ENCODE peak calls at places on chromosomes 3 and 15, in ten cellular contexts. T, X, Y, M, B, E, Z, W, L and C are unnamed samples. For H3K4me1, the result is how much of the 10 kb centered on the place peaks cover.

GRCh38 chr3:107268461-107268860 is 108.8 kb upstream of the CCDC54 start:
- DNase-seq in B (no peak), M (no peak), T (no peak), Y (no peak), W (no peak), Z (no peak), X (no peak), L (no peak), E (no peak), C (no peak)

GRCh38 chr3:62159693-62160092 is 213.7 kb downstream of the FEZF2 start:
- DNase-seq in X (no peak), M (peak), Z (peak), T (no peak), W (no peak), Y (no peak), L (peak), B (no peak), E (peak), C (no peak)

GRCh38 chr3:177590826-177591225 is 393.5 kb upstream of the TBL1XR1 start:
- DNase-seq in M (no peak), B (no peak), T (no peak), X (no peak), E (no peak), Z (no peak), Y (no peak), W (no peak), L (peak), C (no peak)

GRCh38 chr3:183210862-183211341 is 42.2 kb upstream of the B3GNT5 start:
- DNase-seq in M (no peak), Y (no peak), E (no peak), X (peak), L (no peak), Z (no peak), W (no peak), B (no peak), T (peak), C (no peak)

GRCh38 chr15:32871887-32872286 is 154.1 kb downstream of the GREM1 start:
- DNase-seq in Y (no peak), T (no peak), E (no peak), L (peak), W (no peak), M (no peak), B (no peak), Z (no peak), X (no peak), C (no peak)

GRCh38 chr3:166263460-166263859 is 426.2 kb upstream of the BCHE start:
- DNase-seq in T (no peak), X (no peak), W (no peak), Y (no peak), Z (no peak), L (no peak), M (no peak), E (no peak), B (no peak), C (no peak)

GRCh38 chr3:99984668-99985067 is 129.6 kb downstream of the FILIP1L start:
- DNase-seq in M (no peak), W (no peak), B (no peak), E (no peak), T (no peak), X (no peak), Z (no peak), Y (no peak), L (no peak), C (no peak)

GRCh38 chr3:106326941-106327765 is 458.3 kb upstream of the CBLB start:
- DNase-seq in Y (no peak), Z (no peak), M (no peak), T (no peak), B (peak), E (no peak), X (no peak), W (no peak), L (peak), C (no peak)

GRCh38 chr3:23495507-23495906 is 292.4 kb downstream of the UBE2E2 start:
- DNase-seq in L (peak), X (no peak), B (no peak), W (no peak), Z (no peak), T (no peak), E (no peak), Y (no peak), M (no peak), C (no peak)

GRCh38 chr3:39267631-39268553 is 11.9 kb downstream of the CX3CR1 start:
- DNase-seq in X (no peak), M (no peak), Z (no peak), L (no peak), B (no peak), E (no peak), W (no peak), T (no peak), Y (no peak), C (no peak)

GRCh38 chr15:80309769-80310384 is 57.9 kb upstream of the CTXND1 start:
- DNase-seq in T (no peak), Y (peak), B (peak), W (no peak), E (no peak), M (no peak), X (no peak), L (peak), Z (no peak), C (no peak)

GRCh38 chr3:113276581-113277080 is 65.3 kb downstream of the BOC start:
- DNase-seq in W (no peak), B (no peak), X (no peak), E (no peak), Y (no peak), L (no peak), T (no peak), Z (no peak), M (no peak), C (no peak)

GRCh38 chr15:41417418-41417811 is 520 bp downstream of the RTF1 start:
- DNase-seq in Y (peak), M (peak), B (peak), T (no peak), E (no peak), W (no peak), X (no peak), Z (peak), L (peak), C (peak)

GRCh38 chr3:16807441-16807840 is 77.3 kb upstream of the PLCL2 start:
- DNase-seq in W (no peak), M (no peak), E (no peak), Z (no peak), T (no peak), B (no peak), X (no peak), L (peak), Y (no peak), C (no peak)

GRCh38 chr15:97078556-97078955 is 748.1 kb downstream of the NR2F2 start:
- DNase-seq in T (no peak), E (no peak), Y (no peak), L (no peak), X (no peak), W (no peak), Z (no peak), B (no peak), M (no peak), C (no peak)

GRCh38 chr3:187763850-187764648 is 18.8 kb upstream of the BCL6 start:
- DNase-seq in Y (no peak), X (no peak), L (no peak), W (no peak), E (peak), T (no peak), M (no peak), B (no peak), Z (no peak), C (no peak)

GRCh38 chr3:72891053-72891855 is 3.4 kb downstream of the GXYLT2 start:
- DNase-seq in T (no peak), L (peak), E (peak), B (peak), W (no peak), Y (no peak), Z (peak), X (no peak), M (peak), C (no peak)

GRCh38 chr3:72888546-72889309 is 882 bp downstream of the GXYLT2 start:
- DNase-seq in M (no peak), Y (peak), Z (no peak), B (peak), E (no peak), L (peak), W (no peak), X (no peak), T (no peak), C (no peak)

GRCh38 chr3:72889310-72890165 is 1.7 kb downstream of the GXYLT2 start:
- DNase-seq in X (no peak), L (no peak), E (no peak), M (no peak), T (no peak), Y (no peak), Z (no peak), B (no peak), W (no peak), C (no peak)

GRCh38 chr3:72892081-72892763 is 4.4 kb downstream of the GXYLT2 start:
- DNase-seq in W (no peak), X (no peak), T (no peak), E (no peak), L (peak), M (no peak), B (no peak), Z (peak), Y (no peak), C (no peak)

GRCh38 chr3:72890166-72890925 is 2.5 kb downstream of the GXYLT2 start:
- DNase-seq in E (no peak), M (no peak), L (peak), T (no peak), Y (no peak), Z (no peak), W (no peak), B (no peak), X (no peak), C (no peak)
- H3K27ac ChIP-seq in E (peak), M (peak), L (peak), T (no peak), Y (peak), Z (peak), W (no peak), B (no peak), X (peak), C (peak)

GRCh38 chr3:32109256-32109655 is 2.8 kb downstream of the GPD1L start:
- DNase-seq in L (peak), T (no peak), X (peak), Z (peak), E (peak), Y (no peak), B (no peak), M (peak), W (no peak), C (no peak)
- H3K4me1 ChIP-seq in L (under half), T (under half), X (under half), Z (under half), E (under half), Y (under half), B (under half), M (half or more), W (under half), C (under half)

GRCh38 chr3:134371542-134372324 is 2.5 kb downstream of the AMOTL2 start:
- DNase-seq in X (no peak), E (no peak), Z (peak), W (no peak), T (peak), L (peak), M (no peak), B (no peak), Y (no peak), C (no peak)
- H3K4me3 ChIP-seq in X (peak), E (peak), Z (peak), W (no peak), T (peak), L (peak), M (peak), B (peak), Y (peak), C (peak)

DNA sequence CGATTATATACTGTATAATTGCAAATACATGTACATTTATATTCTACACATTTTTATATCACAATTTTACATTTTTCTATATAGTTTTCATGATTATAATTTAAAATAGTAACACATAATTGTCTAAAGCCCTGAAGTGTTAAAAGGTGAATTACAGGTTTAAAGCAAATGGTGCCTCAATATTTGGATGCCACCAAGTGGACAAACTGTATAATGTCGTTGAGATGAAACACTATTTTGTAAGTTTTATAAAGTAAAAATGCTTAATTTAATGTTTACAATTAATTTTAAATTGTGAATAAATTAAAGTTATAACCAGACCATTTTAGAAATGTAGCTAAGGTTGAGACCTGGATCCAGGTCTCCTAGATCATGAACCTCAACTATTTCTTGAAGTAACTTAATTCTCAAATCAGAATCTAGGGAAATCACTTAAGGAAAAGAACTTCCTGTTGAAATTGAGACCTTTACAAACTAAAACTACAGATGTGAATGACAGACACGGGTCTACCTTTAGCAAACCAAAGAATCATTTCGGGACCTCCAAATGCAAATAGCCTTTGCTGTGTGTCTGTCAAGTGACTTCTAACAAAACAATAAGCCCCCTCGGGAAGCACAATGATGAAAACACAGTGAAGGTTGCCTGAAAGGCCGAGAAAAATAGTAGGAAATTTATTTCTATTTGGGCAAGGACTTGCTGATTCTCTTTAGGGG is 37.8 kb downstream of the EHHADH start:
- DNase-seq in E (no peak), X (no peak), Y (no peak), W (peak), M (no peak), L (no peak), T (no peak), Z (no peak), B (no peak), C (no peak)
- H3K27ac ChIP-seq in E (no peak), X (peak), Y (no peak), W (no peak), M (peak), L (no peak), T (peak), Z (no peak), B (no peak), C (no peak)

GRCh38 chr3:128468285-128468790 is 1.6 kb upstream of the DNAJB8 start:
- DNase-seq in E (no peak), Y (no peak), W (no peak), Z (no peak), M (no peak), T (no peak), B (peak), X (no peak), L (no peak), C (no peak)
- H3K4me1 ChIP-seq in E (under half), Y (under half), W (under half), Z (under half), M (under half), T (under half), B (under half), X (under half), L (under half), C (under half)

GRCh38 chr3:20125912-20126311 is 60.1 kb downstream of the SGO1 start:
- DNase-seq in T (peak), W (peak), L (no peak), E (no peak), B (no peak), Y (no peak), Z (no peak), M (no peak), X (no peak), C (no peak)
- H3K4me3 ChIP-seq in T (no peak), W (no peak), L (no peak), E (no peak), B (no peak), Y (no peak), Z (no peak), M (no peak), X (no peak), C (no peak)